ENCODE peak calls at places on chromosome 22, in six cellular contexts. T is activated T-cell treated with anti-CD3 and anti-CD28 coated beads for 24 hours; J is breast epithelium; G is stimulated activated CD8-positive, alpha-beta memory T cell treated with anti-CD3 and anti-CD28 coated beads, Interleukin-12 subunit alpha, Interleukin-12 subunit beta, amount 100 ng/mL, for 1 hour; S is NCI-H1092; Y is C1 segment of cervical spinal cord. V is an unnamed sample.

GRCh38 chr22:45462034-45462655 is 40.5 kb upstream of the FBLN1 start:
- DNase-seq in Y (no peak), J (no peak), T (no peak), G (no peak), S (no peak), V (no peak)

GRCh38 chr22:35010543-35010942 is 55.4 kb upstream of the ISX start:
- DNase-seq in Y (no peak), J (no peak), T (no peak), G (no peak), S (no peak), V (no peak)

GRCh38 chr22:46171940-46172339 is 21.6 kb downstream of the PPARA start:
- DNase-seq in S (no peak), Y (no peak), G (no peak), J (no peak), T (no peak), V (no peak)

GRCh38 chr22:44623771-44624510 is 78.1 kb upstream of the PRR5 start:
- DNase-seq in T (no peak), G (no peak), Y (no peak), J (no peak), S (no peak), V (no peak)

GRCh38 chr22:43110927-43111623 is 525 bp downstream of the BIK start:
- DNase-seq in T (peak), G (no peak), J (peak), Y (no peak), S (no peak), V (no peak)

GRCh38 chr22:49971232-49972162 is 10.9 kb downstream of the PIM3 start:
- DNase-seq in J (peak), Y (no peak), T (peak), S (no peak), G (no peak), V (no peak)

GRCh38 chr22:20567993-20568417 is 60.6 kb downstream of the MED15 start:
- DNase-seq in T (no peak), G (no peak), Y (no peak), S (no peak), J (no peak), V (no peak)

GRCh38 chr22:25346859-25347751 is 127.7 kb downstream of the CRYBB2 start:
- DNase-seq in S (no peak), Y (no peak), T (no peak), G (no peak), J (no peak), V (no peak)

GRCh38 chr22:20384865-20385264 is 9.1 kb upstream of the ZNF74 start:
- DNase-seq in S (no peak), G (no peak), J (no peak), T (no peak), Y (no peak), V (no peak)

GRCh38 chr22:35480143-35480542 is 60.5 kb upstream of the RASD2 start:
- DNase-seq in S (peak), J (peak), T (no peak), Y (no peak), G (no peak), V (no peak)

GRCh38 chr22:25582946-25583345 is 18.5 kb downstream of the GRK3 start:
- DNase-seq in S (no peak), G (no peak), J (no peak), Y (no peak), T (no peak), V (no peak)

GRCh38 chr22:29269731-29270474 is 1.8 kb downstream of the EWSR1 start:
- DNase-seq in S (no peak), Y (no peak), G (no peak), T (no peak), J (no peak), V (no peak)

V was measured in NCI-H1048.